ENCODE peak calls at places on chromosomes 3 and 15, in seven cellular contexts. Z is GM23248, X is IMR-90, O is HCT116, H is neural progenitor cell, G is fibroblast of lung, N is PC-3. L is an unnamed sample.

GRCh38 chr3:78659386-78659987 is 1108.3 kb downstream of the ROBO1 start:
- DNase-seq in N (peak), G (peak), Z (peak), O (peak), H (peak), X (peak), L (peak)

GRCh38 chr3:52798978-52799476 is 4.4 kb downstream of the ITIH3 start:
- DNase-seq in H (peak), N (peak), G (no peak), O (peak), Z (peak), X (no peak), L (peak)

GRCh38 chr3:131349946-131350347 is 31.6 kb upstream of the NUDT16 start:
- DNase-seq in N (peak), H (no peak), G (peak), X (peak), O (peak), Z (peak), L (peak)

GRCh38 chr3:62822905-62823304 is 52.3 kb downstream of the CADPS start:
- DNase-seq in G (no peak), N (no peak), X (no peak), Z (no peak), H (no peak), O (no peak), L (no peak)

GRCh38 chr15:101641134-101641764 is 10.9 kb downstream of the TM2D3 start:
- DNase-seq in N (peak), Z (peak), H (peak), O (peak), X (peak), G (peak), L (peak)

GRCh38 chr3:77726509-77726908 is 686.6 kb downstream of the ROBO2 start:
- DNase-seq in G (peak), Z (no peak), O (no peak), X (no peak), N (no peak), H (no peak), L (no peak)

GRCh38 chr15:69735126-69735525 is 282.5 kb downstream of the RPLP1 start:
- DNase-seq in Z (peak), G (peak), O (no peak), N (no peak), H (peak), X (no peak), L (no peak)

GRCh38 chr3:126703512-126704493 is at the start of gene CHCHD6:
- DNase-seq in X (peak), N (peak), Z (peak), O (peak), G (peak), H (peak), L (peak)

GRCh38 chr3:184171562-184171961 is 3.1 kb upstream of the AP2M1 start:
- DNase-seq in Z (peak), O (no peak), G (peak), H (no peak), X (peak), N (peak), L (peak)

GRCh38 chr3:37995652-37996641 is 5.4 kb downstream of the VILL start:
- DNase-seq in G (no peak), Z (no peak), H (no peak), N (peak), X (no peak), O (no peak), L (peak)

GRCh38 chr3:62587579-62588031 is 214.3 kb upstream of the FEZF2 start:
- DNase-seq in N (peak), G (peak), O (no peak), H (no peak), Z (peak), X (peak), L (peak)

GRCh38 chr15:50355980-50356379 is 982 bp upstream of the GABPB1 start:
- DNase-seq in Z (peak), X (no peak), N (no peak), H (no peak), O (no peak), G (peak), L (no peak)

GRCh38 chr3:116815831-116816588 is 106.4 kb downstream of the TUSC7 start:
- DNase-seq in H (peak), G (peak), X (peak), N (no peak), O (no peak), Z (peak), L (no peak)

GRCh38 chr3:187677604-187678003 is 7.4 kb upstream of the SST start:
- DNase-seq in H (no peak), G (peak), Z (no peak), O (no peak), N (no peak), X (no peak), L (no peak)

GRCh38 chr15:68304611-68305337 is 27.2 kb downstream of the FEM1B start:
- DNase-seq in Z (no peak), X (no peak), H (peak), N (no peak), G (no peak), O (no peak), L (no peak)

GRCh38 chr3:9749333-9749662 is 454 bp upstream of the OGG1 start:
- DNase-seq in G (no peak), N (no peak), Z (no peak), X (no peak), H (no peak), O (no peak), L (peak)

GRCh38 chr3:46542801-46543201 is 23.3 kb downstream of the LRRC2 start:
- DNase-seq in G (peak), N (peak), H (no peak), X (no peak), O (no peak), Z (no peak), L (peak)
- H2AFZ ChIP-seq in G (no peak), N (peak), H (no peak), X (peak), O (no peak), Z (peak), L (peak)

DNA sequence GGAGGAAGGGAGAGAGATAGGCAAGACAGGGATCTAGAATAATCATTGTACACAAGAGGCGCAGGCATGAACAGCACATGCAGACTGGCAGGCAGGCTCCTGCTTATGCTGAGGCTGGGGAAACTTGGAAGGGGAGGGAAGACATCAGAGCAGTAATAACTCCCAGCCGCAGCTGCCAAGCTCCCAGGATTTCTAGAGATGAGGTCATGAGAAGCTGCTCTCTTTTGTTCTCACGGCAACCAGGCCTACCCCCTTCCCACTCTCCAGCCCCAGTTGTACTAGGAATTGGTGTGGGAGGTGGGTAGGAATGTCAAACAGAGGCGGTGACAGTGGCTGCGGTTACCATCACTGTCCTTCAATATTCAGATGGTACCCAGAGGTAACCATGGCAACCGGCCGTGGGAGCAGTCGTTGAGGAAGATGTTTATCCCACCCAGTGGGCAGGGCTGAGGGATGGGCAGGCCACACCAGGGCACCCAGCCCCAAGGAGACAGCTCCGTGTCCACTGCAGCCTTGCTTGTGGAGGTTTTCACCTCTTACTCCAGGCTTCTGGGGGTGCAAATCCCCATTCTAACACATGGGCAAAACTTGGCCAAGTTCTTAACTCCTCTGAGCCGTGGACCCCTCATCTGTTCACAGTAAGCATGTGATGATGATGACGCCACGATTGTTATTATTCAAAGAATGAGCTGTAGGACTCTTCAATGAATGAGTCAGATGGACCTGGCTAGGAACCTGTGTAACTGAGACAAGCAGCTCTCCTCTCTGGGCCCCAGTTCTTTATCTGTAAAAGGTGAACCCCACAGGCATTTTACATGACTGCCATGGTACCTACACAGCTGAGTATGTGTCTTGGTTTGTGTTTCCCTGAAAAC is 360.8 kb upstream of the PROK2 start:
- DNase-seq in H (peak), Z (peak), X (peak), N (no peak), G (peak), O (no peak), L (no peak)
- H2AFZ ChIP-seq in H (no peak), Z (no peak), X (no peak), N (no peak), G (no peak), O (no peak), L (no peak)

GRCh38 chr15:85396554-85396953 is 16.2 kb downstream of the AKAP13 start:
- DNase-seq in G (no peak), X (no peak), N (no peak), O (no peak), Z (no peak), H (no peak), L (no peak)
- H2AFZ ChIP-seq in G (no peak), X (no peak), N (no peak), O (no peak), Z (no peak), H (no peak), L (no peak)

GRCh38 chr3:14366915-14367523 is 35.4 kb upstream of the SLC6A6 start:
- DNase-seq in Z (no peak), O (no peak), H (no peak), N (no peak), X (no peak), G (no peak), L (no peak)
- H2AFZ ChIP-seq in Z (no peak), O (no peak), H (peak), N (no peak), X (no peak), G (no peak), L (no peak)

GRCh38 chr3:134871818-134872217 is 76.8 kb downstream of the EPHB1 start:
- DNase-seq in G (no peak), N (no peak), H (no peak), X (no peak), Z (no peak), O (no peak), L (no peak)
- H2AFZ ChIP-seq in G (no peak), N (no peak), H (no peak), X (no peak), Z (no peak), O (no peak), L (no peak)

GRCh38 chr3:127717357-127718243 is 44.8 kb downstream of the ABTB1 start:
- DNase-seq in X (no peak), O (no peak), H (no peak), Z (peak), N (no peak), G (no peak), L (no peak)

GRCh38 chr3:127720161-127720823 is 47.5 kb downstream of the ABTB1 start:
- DNase-seq in Z (no peak), X (no peak), O (no peak), G (no peak), H (no peak), N (no peak), L (no peak)

GRCh38 chr3:127718916-127719290 is 46.2 kb downstream of the ABTB1 start:
- DNase-seq in O (no peak), N (no peak), H (no peak), Z (no peak), G (no peak), X (no peak), L (no peak)

GRCh38 chr3:127716334-127716733 is 43.6 kb downstream of the ABTB1 start:
- DNase-seq in Z (peak), G (no peak), H (no peak), X (no peak), O (no peak), N (no peak), L (no peak)

GRCh38 chr3:127718244-127718915 is 45.6 kb downstream of the ABTB1 start:
- DNase-seq in X (no peak), Z (no peak), H (no peak), N (no peak), O (no peak), G (no peak), L (no peak)
- H2AFZ ChIP-seq in X (no peak), Z (no peak), H (no peak), N (no peak), O (no peak), G (no peak), L (no peak)

GRCh38 chr15:65922621-65923020 is 53.3 kb downstream of the RAB11A start:
- DNase-seq in Z (no peak), G (no peak), O (no peak), H (peak), N (no peak), X (no peak), L (no peak)

GRCh38 chr15:65920825-65921309 is 51.6 kb downstream of the RAB11A start:
- DNase-seq in Z (peak), N (no peak), G (no peak), X (no peak), H (no peak), O (no peak), L (peak)

GRCh38 chr15:65920121-65920520 is 50.8 kb downstream of the RAB11A start:
- DNase-seq in X (no peak), O (no peak), G (no peak), Z (no peak), N (no peak), H (no peak), L (no peak)

GRCh38 chr15:65923264-65923663 is 54.0 kb downstream of the RAB11A start:
- DNase-seq in X (no peak), G (no peak), Z (no peak), H (no peak), N (no peak), O (no peak), L (no peak)

GRCh38 chr15:65921780-65922179 is 52.5 kb downstream of the RAB11A start:
- DNase-seq in N (no peak), O (no peak), H (no peak), G (no peak), Z (no peak), X (no peak), L (no peak)
- H2AFZ ChIP-seq in N (no peak), O (no peak), H (no peak), G (no peak), Z (no peak), X (no peak), L (no peak)

DNA sequence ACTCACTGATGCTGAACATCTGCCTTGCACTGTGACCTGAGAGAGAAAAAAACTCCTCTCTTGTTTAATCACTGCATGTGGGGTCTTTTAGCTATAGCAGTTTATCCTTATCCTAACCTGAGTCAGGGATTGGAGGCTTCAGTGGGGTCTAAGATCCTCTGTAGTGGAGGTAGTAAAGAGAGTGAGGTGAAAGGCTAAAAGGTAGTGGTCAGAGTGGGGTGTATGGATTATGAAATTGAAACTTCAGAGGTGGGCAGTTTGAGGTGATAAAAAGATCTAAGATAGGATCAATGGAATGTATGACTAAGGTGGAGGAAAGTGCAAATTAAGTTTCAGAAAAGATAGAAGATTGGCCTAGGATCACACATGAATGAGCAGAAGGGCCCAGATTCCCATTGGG is 36.5 kb downstream of the DET1 start:
- DNase-seq in N (no peak), Z (no peak), G (no peak), O (no peak), X (no peak), H (no peak), L (no peak)
- H2AFZ ChIP-seq in N (no peak), Z (no peak), G (no peak), O (no peak), X (no peak), H (no peak), L (no peak)

GRCh38 chr15:95286316-95286880 is 1044.1 kb upstream of the NR2F2 start:
- DNase-seq in G (no peak), N (no peak), O (no peak), X (no peak), Z (no peak), H (peak), L (no peak)

GRCh38 chr15:95281470-95281869 is 1049.0 kb upstream of the NR2F2 start:
- DNase-seq in O (no peak), Z (no peak), G (peak), N (no peak), X (peak), H (no peak), L (no peak)

GRCh38 chr15:95286911-95287769 is 1043.4 kb upstream of the NR2F2 start:
- DNase-seq in X (peak), N (no peak), G (peak), Z (no peak), O (no peak), H (peak), L (no peak)

GRCh38 chr15:95284933-95285401 is 1045.5 kb upstream of the NR2F2 start:
- DNase-seq in N (peak), G (peak), H (peak), X (peak), O (no peak), Z (peak), L (peak)

GRCh38 chr15:95284487-95284886 is 1046.0 kb upstream of the NR2F2 start:
- DNase-seq in Z (no peak), H (no peak), X (no peak), N (no peak), G (no peak), O (no peak), L (no peak)
- H2AFZ ChIP-seq in Z (peak), H (no peak), X (no peak), N (no peak), G (no peak), O (no peak), L (no peak)

L was measured in osteoblast.